ENCODE peak calls at places on chromosomes 11 and 22, in six cellular contexts. L is cardiac muscle cell; N is CD8-positive, alpha-beta memory T cell; Z is HAP-1; X is stomach; G is RWPE2. R is an unnamed sample. For H3K4me1, the result is how much of the 10 kb centered on the place peaks cover.

GRCh38 chr22:30420401-30421178 is 5.0 kb upstream of the MTFP1 start:
- DNase-seq in N (no peak), L (no peak), Z (no peak), G (no peak), X (no peak), R (no peak)

GRCh38 chr11:65116370-65117205 is 913 bp downstream of the ZNHIT2 start:
- DNase-seq in Z (peak), L (peak), X (peak), N (peak), G (peak), R (no peak)

GRCh38 chr22:39456262-39457046 is at the start of gene MGAT3:
- DNase-seq in L (no peak), G (no peak), Z (peak), N (no peak), X (no peak), R (no peak)

GRCh38 chr22:46902998-46903916 is 140.8 kb downstream of the TBC1D22A start:
- DNase-seq in L (no peak), N (no peak), X (peak), Z (no peak), G (no peak), R (no peak)

GRCh38 chr11:94721565-94722292 is 46.4 kb upstream of the AMOTL1 start:
- DNase-seq in N (no peak), X (no peak), L (no peak), Z (no peak), G (no peak), R (no peak)

GRCh38 chr11:123483058-123483457 is 53.0 kb downstream of the GRAMD1B start:
- DNase-seq in L (no peak), N (no peak), G (peak), Z (no peak), X (no peak), R (no peak)

GRCh38 chr11:13215157-13215556 is 62.4 kb upstream of the BMAL1 start:
- DNase-seq in G (peak), Z (no peak), X (no peak), L (no peak), N (no peak), R (no peak)

GRCh38 chr22:42688241-42688913 is 32.3 kb downstream of the A4GALT start:
- DNase-seq in N (no peak), G (peak), X (peak), Z (peak), L (peak), R (peak)

GRCh38 chr11:121024989-121025388 is 1.1 kb downstream of the TBCEL start:
- DNase-seq in N (no peak), L (peak), G (no peak), X (no peak), Z (peak), R (peak)

GRCh38 chr22:36606114-36606513 is 77.1 kb upstream of the EIF3D start:
- DNase-seq in N (no peak), L (no peak), Z (no peak), G (no peak), X (no peak), R (no peak)

GRCh38 chr11:130189492-130190210 is 30.1 kb downstream of the ST14 start:
- DNase-seq in X (no peak), L (no peak), G (no peak), N (no peak), Z (no peak), R (no peak)
- H3K4me3 ChIP-seq in X (no peak), L (no peak), G (no peak), N (no peak), Z (no peak), R (no peak)

GRCh38 chr11:130122141-130122575 is 37.4 kb upstream of the ST14 start:
- DNase-seq in G (no peak), N (no peak), L (no peak), X (no peak), Z (no peak), R (no peak)
- H3K4me1 ChIP-seq in G (under half), N (under half), L (under half), X (under half), Z (under half), R (under half)

GRCh38 chr11:106202935-106203620 is 125.6 kb downstream of the AASDHPPT start:
- DNase-seq in Z (no peak), L (no peak), G (no peak), N (no peak), X (no peak), R (no peak)
- H3K4me3 ChIP-seq in Z (no peak), L (no peak), G (no peak), N (no peak), X (no peak), R (no peak)

DNA sequence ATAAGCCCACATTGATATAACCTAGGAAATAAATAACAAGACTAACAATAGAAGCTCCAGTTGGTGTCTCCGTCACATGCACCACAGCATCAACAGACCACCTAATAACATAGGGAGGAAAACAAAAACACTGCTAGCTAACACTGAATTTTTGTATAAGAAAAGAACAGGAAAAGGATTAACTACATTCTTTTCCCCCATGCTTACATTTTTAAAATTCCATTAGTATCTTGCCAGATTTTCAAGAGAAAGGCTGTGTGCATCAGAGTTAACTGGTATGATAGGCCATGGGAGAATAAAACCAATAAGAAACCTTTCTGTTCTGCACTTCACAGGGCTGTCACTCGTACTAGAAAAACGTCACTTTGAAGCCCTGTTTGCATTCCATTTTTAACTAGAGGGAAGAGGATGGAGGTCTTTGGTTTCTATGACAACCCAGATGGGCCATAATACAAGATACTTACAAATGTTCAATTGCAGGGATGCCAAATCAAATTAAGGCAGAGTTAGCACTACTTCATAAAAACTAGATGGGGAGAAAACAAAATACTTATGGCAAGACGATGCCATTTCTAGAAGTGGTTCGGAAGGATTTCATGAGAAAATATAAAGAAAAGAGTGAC is 79.1 kb downstream of the LARGE2 start:
- DNase-seq in N (no peak), L (no peak), X (no peak), Z (peak), G (no peak), R (no peak)
- H3K4me1 ChIP-seq in N (under half), L (under half), X (under half), Z (under half), G (under half), R (under half)

GRCh38 chr22:25742918-25743708 is 1.1 kb downstream of the MYO18B start:
- DNase-seq in L (no peak), N (no peak), Z (no peak), X (no peak), G (no peak), R (no peak)
- H3K4me3 ChIP-seq in L (peak), N (no peak), Z (no peak), X (no peak), G (no peak), R (no peak)

GRCh38 chr11:58582437-58582836 is 3.6 kb downstream of the ZFP91 start:
- DNase-seq in N (no peak), X (no peak), G (no peak), Z (no peak), L (no peak), R (no peak)

GRCh38 chr11:58578136-58578634 is 678 bp upstream of the ZFP91 start:
- DNase-seq in G (peak), X (peak), N (peak), Z (peak), L (peak), R (peak)

GRCh38 chr11:58578635-58579191 is at the start of gene ZFP91:
- DNase-seq in X (peak), G (peak), L (peak), N (peak), Z (peak), R (peak)

GRCh38 chr11:58579192-58580129 is 598 bp downstream of the ZFP91 start:
- DNase-seq in G (peak), X (peak), N (peak), L (peak), Z (peak), R (peak)

GRCh38 chr11:58580311-58580710 is 1.4 kb downstream of the ZFP91 start:
- DNase-seq in L (no peak), X (no peak), G (no peak), Z (no peak), N (no peak), R (no peak)
- H3K4me1 ChIP-seq in L (under half), X (under half), G (under half), Z (under half), N (half or more), R (under half)

GRCh38 chr22:26481112-26481693 is 2.4 kb downstream of the HPS4 start:
- DNase-seq in X (no peak), Z (no peak), G (no peak), L (no peak), N (no peak), R (no peak)
- H3K4me3 ChIP-seq in X (no peak), Z (no peak), G (no peak), L (no peak), N (no peak), R (no peak)